ENCODE peak calls at places on chromosomes 13 and 19, in seven cellular contexts. V, W, B, Y, M, X and G are unnamed samples. For H3K36me3, the result is how much of the 10 kb centered on the place peaks cover.

GRCh38 chr19:32497386-32497785 is 83.6 kb upstream of the PDCD5 start:
- DNase-seq in B (no peak), V (no peak), M (no peak), X (no peak), W (no peak), Y (no peak), G (no peak)

GRCh38 chr13:85693889-85694511 is 105.2 kb downstream of the SLITRK6 start:
- DNase-seq in B (no peak), Y (no peak), X (peak), M (no peak), V (no peak), W (no peak), G (no peak)

GRCh38 chr19:1896508-1896907 is 8.7 kb upstream of the ADAT3 start:
- DNase-seq in B (no peak), W (no peak), Y (no peak), X (no peak), V (no peak), M (no peak), G (no peak)

GRCh38 chr13:49185264-49185663 is 34.9 kb upstream of the MLNR start:
- DNase-seq in Y (no peak), B (no peak), W (no peak), M (no peak), X (no peak), V (no peak), G (no peak)

GRCh38 chr13:51026016-51026415 is 85.1 kb downstream of the C13orf42 start:
- DNase-seq in M (no peak), Y (no peak), X (no peak), V (no peak), B (no peak), W (no peak), G (no peak)

GRCh38 chr13:66689628-66690027 is 540.5 kb downstream of the PCDH9 start:
- DNase-seq in V (no peak), M (no peak), W (no peak), Y (no peak), B (no peak), X (peak), G (no peak)

GRCh38 chr19:13505164-13505695 is 1.0 kb downstream of the CACNA1A start:
- DNase-seq in Y (no peak), W (no peak), B (no peak), M (no peak), X (no peak), V (no peak), G (no peak)

GRCh38 chr13:97975851-97976550 is 22.5 kb downstream of the IPO5 start:
- DNase-seq in Y (peak), V (peak), M (peak), X (peak), B (peak), W (peak), G (peak)

GRCh38 chr13:43293008-43293407 is 269.6 kb downstream of the DNAJC15 start:
- DNase-seq in Y (no peak), M (no peak), W (no peak), V (no peak), X (no peak), B (no peak), G (no peak)

GRCh38 chr13:46614582-46614981 is 61.6 kb downstream of the LRCH1 start:
- DNase-seq in W (no peak), B (no peak), X (no peak), V (no peak), Y (no peak), M (no peak), G (no peak)

GRCh38 chr13:43664700-43665191 is 122.0 kb downstream of the ENOX1 start:
- DNase-seq in M (peak), X (peak), B (peak), W (no peak), V (peak), Y (no peak), G (peak)

GRCh38 chr19:51339313-51339686 is 2.6 kb downstream of the VSIG10L start:
- DNase-seq in M (no peak), B (no peak), W (no peak), X (peak), Y (peak), V (no peak), G (no peak)

GRCh38 chr19:16949496-16950023 is 60.8 kb downstream of the F2RL3 start:
- DNase-seq in X (no peak), V (no peak), Y (no peak), B (no peak), W (no peak), M (no peak), G (no peak)

GRCh38 chr19:35553385-35554000 is 8.1 kb downstream of the TMEM147 start:
- DNase-seq in M (no peak), Y (no peak), B (no peak), W (no peak), V (no peak), X (no peak), G (no peak)

GRCh38 chr13:43662976-43663375 is 123.8 kb downstream of the ENOX1 start:
- DNase-seq in B (no peak), V (peak), X (no peak), M (no peak), W (no peak), Y (no peak), G (no peak)

GRCh38 chr19:52778811-52779210 is 7.8 kb downstream of the ZNF600 start:
- DNase-seq in X (no peak), W (no peak), V (no peak), M (no peak), B (no peak), Y (no peak), G (no peak)

GRCh38 chr19:16371540-16371986 is 46.9 kb downstream of the KLF2 start:
- DNase-seq in W (no peak), X (no peak), Y (no peak), V (peak), B (no peak), M (peak), G (no peak)

GRCh38 chr13:30314069-30314468 is 6.7 kb upstream of the KATNAL1 start:
- DNase-seq in B (no peak), V (no peak), X (no peak), Y (no peak), M (no peak), W (no peak), G (no peak)

GRCh38 chr13:97179501-97179900 is 42.6 kb upstream of the MBNL2 start:
- DNase-seq in V (no peak), X (no peak), W (no peak), Y (peak), M (no peak), B (no peak), G (no peak)

DNA sequence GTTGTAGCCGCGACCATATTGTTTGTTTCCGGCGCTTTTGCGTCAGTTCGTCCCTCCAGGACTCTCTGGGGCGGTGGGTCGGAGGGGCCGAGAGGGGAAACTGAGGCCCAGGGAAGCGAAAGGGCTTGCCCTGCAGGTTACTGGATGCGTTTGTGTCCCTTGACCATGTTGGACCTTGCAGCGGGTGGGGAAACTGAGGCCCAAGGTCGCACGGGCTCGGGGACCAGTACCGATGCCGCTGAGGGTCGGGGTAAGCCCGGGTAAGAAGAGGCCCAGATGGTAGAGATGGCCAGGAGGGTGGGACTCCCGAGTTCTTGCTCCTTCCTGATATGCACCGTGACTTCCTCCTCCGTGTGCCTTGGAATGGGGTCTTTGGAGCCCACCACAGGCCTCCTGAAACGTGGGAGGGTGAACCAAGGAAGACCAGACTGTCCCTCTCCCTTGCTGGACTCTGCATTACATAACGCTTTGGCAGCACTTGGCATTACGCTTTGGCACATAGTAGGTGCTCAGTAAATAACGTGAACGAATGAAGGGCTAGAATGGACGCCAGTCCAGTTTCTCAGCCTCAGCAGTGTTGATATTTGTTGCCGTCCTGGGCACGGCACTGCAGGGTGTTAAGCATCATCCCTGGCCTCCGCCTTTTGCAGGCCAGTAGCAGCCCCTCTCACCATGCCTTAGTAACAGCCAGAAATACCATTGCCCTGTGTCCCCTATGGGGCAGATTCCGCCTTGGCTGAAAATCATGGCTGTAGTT is 743 bp downstream of the CHAF1A start:
- DNase-seq in Y (no peak), M (no peak), X (peak), W (no peak), V (no peak), B (no peak), G (no peak)
- TF ChIP-seq POLR2AphosphoS5 in Y (no peak), M (no peak), X (no peak), W (no peak), V (no peak), B (no peak), G (no peak)

DNA sequence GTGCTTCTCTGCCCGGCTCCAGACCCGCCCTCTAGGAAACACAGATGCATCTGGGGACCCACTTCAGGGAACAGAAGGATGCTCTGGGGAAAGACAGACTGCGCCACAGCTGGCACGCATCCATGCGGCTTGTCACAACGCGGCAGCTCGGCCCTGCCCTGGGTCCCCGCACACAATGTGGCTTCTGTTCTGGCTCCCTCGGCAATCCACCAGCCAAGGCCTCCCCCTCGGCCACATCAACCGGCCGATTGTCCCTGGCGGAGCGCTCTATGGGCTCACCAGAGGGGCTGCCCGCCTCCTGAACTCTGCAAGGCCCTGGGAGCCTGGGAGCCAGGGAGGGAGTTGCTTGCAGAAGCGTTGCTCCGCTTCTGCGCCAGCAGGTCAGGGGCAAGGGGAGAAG is 38.1 kb downstream of the MLLT1 start:
- DNase-seq in Y (peak), W (no peak), B (peak), X (no peak), M (no peak), V (no peak), G (peak)
- TF ChIP-seq CTCF in Y (no peak), W (no peak), B (no peak), X (no peak), M (no peak), V (no peak), G (no peak)

GRCh38 chr13:101700598-101700997 is 248.1 kb downstream of the ITGBL1 start:
- DNase-seq in X (no peak), V (no peak), B (peak), Y (peak), M (no peak), W (no peak), G (no peak)

GRCh38 chr13:101690871-101691270 is 238.4 kb downstream of the ITGBL1 start:
- DNase-seq in Y (no peak), M (no peak), V (no peak), X (no peak), W (no peak), B (no peak), G (no peak)

GRCh38 chr13:101691326-101691725 is 238.9 kb downstream of the ITGBL1 start:
- DNase-seq in M (no peak), Y (no peak), X (no peak), V (no peak), B (no peak), W (no peak), G (no peak)

GRCh38 chr13:101698400-101698799 is 245.9 kb downstream of the ITGBL1 start:
- DNase-seq in W (no peak), B (no peak), M (no peak), X (no peak), V (no peak), Y (no peak), G (no peak)

DNA sequence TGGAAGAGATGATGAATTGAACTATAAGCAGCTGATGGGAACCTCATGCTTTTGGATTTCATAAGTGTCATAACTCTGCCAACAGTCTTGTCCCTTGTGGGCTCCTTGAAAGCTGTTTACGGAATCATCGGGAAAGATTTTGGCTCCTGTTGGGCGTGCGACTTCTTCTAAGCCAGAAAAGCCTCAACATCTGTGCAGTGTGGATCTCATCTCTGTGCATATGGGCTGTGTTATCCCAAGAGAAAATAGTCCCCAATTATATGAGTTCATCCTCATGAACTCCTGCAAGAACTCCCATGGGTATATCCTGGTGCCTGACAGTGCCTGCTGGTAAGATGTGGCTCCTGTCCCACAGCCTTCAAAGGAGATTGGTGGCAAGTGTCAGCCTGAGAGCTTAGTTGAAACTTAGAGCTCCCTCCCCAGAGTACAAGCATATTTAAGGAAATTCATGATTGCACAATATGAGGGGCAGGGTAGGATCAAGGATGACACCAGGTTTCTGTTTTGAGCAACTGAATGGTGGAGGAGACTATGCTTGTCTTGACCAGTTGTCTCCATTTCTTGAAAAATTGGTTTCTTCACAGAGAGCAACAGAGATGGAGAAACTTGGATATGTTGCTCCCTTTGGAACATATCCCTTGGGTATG is 243.5 kb downstream of the ITGBL1 start:
- DNase-seq in X (no peak), Y (no peak), V (no peak), B (no peak), W (no peak), M (no peak), G (no peak)
- H3K36me3 ChIP-seq in X (under half), Y (under half), V (under half), B (under half), W (under half), M (under half), G (under half)

GRCh38 chr13:35817642-35818576 is 313.3 kb downstream of the DCLK1 start:
- DNase-seq in W (no peak), M (no peak), V (no peak), Y (no peak), X (no peak), B (no peak), G (no peak)
- TF ChIP-seq POLR2AphosphoS5 in W (no peak), M (no peak), V (no peak), Y (no peak), X (no peak), B (no peak), G (peak)

GRCh38 chr19:49570997-49571676 is 9.2 kb downstream of the NOSIP start:
- DNase-seq in X (peak), B (no peak), Y (no peak), V (peak), W (no peak), M (peak), G (no peak)
- TF ChIP-seq CTCF in X (peak), B (no peak), Y (no peak), V (peak), W (peak), M (no peak), G (no peak)

GRCh38 chr19:19627442-19627715 is 641 bp downstream of the LPAR2 start:
- DNase-seq in M (no peak), X (no peak), Y (no peak), B (no peak), W (no peak), V (no peak), G (no peak)

GRCh38 chr19:19626516-19627441 is 1.2 kb downstream of the LPAR2 start:
- DNase-seq in B (no peak), X (no peak), Y (no peak), M (peak), V (no peak), W (no peak), G (no peak)

GRCh38 chr19:19623383-19623782 is 4.6 kb downstream of the LPAR2 start:
- DNase-seq in Y (no peak), W (no peak), M (no peak), V (no peak), X (no peak), B (no peak), G (no peak)

GRCh38 chr19:19627716-19628498 is at the start of gene LPAR2:
- DNase-seq in M (peak), W (peak), B (peak), Y (peak), V (peak), X (peak), G (no peak)

DNA sequence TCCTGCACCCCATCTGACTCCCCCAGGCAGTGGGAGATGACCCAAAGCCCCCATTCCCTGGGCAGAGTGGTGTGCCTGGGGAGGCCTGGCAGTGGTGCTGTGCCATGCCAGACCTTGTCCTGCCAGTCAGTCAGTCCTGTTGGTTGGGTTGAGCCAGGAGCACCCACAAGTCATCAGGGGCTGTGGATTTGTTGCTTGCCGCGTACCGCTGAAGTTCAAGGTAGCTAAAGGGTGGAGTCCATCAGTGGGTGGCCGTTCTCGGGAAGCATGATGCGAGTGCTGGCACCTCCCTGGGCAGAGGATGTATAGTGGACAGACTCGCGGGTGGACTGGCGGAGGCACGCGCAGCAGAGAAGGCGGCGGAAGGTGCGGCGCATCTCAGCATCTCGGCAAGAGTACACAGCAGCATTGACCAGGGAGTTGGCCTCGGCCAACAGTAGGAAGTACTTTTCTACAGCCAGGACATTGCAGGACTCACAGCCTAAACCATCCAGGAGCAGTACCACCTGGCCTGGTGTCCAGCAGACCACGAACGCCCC is 3.9 kb downstream of the LPAR2 start:
- DNase-seq in Y (no peak), V (no peak), B (no peak), W (no peak), M (no peak), X (no peak), G (no peak)
- H3K36me3 ChIP-seq in Y (under half), V (under half), B (under half), W (under half), M (under half), X (under half), G (under half)